ENCODE peak calls at places on chromosomes 11 and 22, in nine cellular contexts. One of them, this sample, is unnamed.

GRCh38 chr11:46918087-46918751 is at the start of gene LRP4:
- DNase-seq in dermis microvascular lymphatic vessel endothelial cell: no peak
- DNase-seq in heart right ventricle: peak; percentile 66
- DNase-seq in lower leg skin: no peak
- DNase-seq in AG09309: no peak
- DNase-seq in NCI-H1092 treated with DMSO at 0.1 percent for 48 hours: no peak
- DNase-seq in activated CD4-positive, alpha-beta T cell treated with anti-CD3 and anti-CD28 coated beads, Interleukin-2, amount 50 U/mL, for 48 hours: peak; percentile 29
- DNase-seq in smooth muscle cell of the brain vasculature: no peak
- DNase-seq in NCI-H1436: no peak
- DNase-seq in this sample: peak; percentile 64

GRCh38 chr11:71504526-71504925 is 22.5 kb upstream of the KRTAP5-7 start:
- DNase-seq in smooth muscle cell of the brain vasculature: no peak
- DNase-seq in NCI-H1436: no peak
- DNase-seq in NCI-H1092 treated with DMSO at 0.1 percent for 48 hours: peak; percentile 15
- DNase-seq in activated CD4-positive, alpha-beta T cell treated with anti-CD3 and anti-CD28 coated beads, Interleukin-2, amount 50 U/mL, for 48 hours: no peak
- DNase-seq in dermis microvascular lymphatic vessel endothelial cell: peak; percentile 82
- DNase-seq in heart right ventricle: no peak
- DNase-seq in lower leg skin: peak; percentile 77
- DNase-seq in AG09309: no peak
- DNase-seq in this sample: no peak

GRCh38 chr11:64025205-64025604 is 10.5 kb upstream of the FLRT1 start:
- DNase-seq in smooth muscle cell of the brain vasculature: no peak
- DNase-seq in activated CD4-positive, alpha-beta T cell treated with anti-CD3 and anti-CD28 coated beads, Interleukin-2, amount 50 U/mL, for 48 hours: no peak
- DNase-seq in AG09309: no peak
- DNase-seq in lower leg skin: no peak
- DNase-seq in NCI-H1092 treated with DMSO at 0.1 percent for 48 hours: no peak
- DNase-seq in dermis microvascular lymphatic vessel endothelial cell: peak; percentile 16
- DNase-seq in heart right ventricle: no peak
- DNase-seq in NCI-H1436: no peak
- DNase-seq in this sample: no peak

GRCh38 chr11:64536396-64536935 is 54.6 kb upstream of the SLC22A12 start:
- DNase-seq in NCI-H1436: no peak
- DNase-seq in AG09309: no peak
- DNase-seq in dermis microvascular lymphatic vessel endothelial cell: no peak
- DNase-seq in smooth muscle cell of the brain vasculature: no peak
- DNase-seq in activated CD4-positive, alpha-beta T cell treated with anti-CD3 and anti-CD28 coated beads, Interleukin-2, amount 50 U/mL, for 48 hours: no peak
- DNase-seq in lower leg skin: no peak
- DNase-seq in NCI-H1092 treated with DMSO at 0.1 percent for 48 hours: no peak
- DNase-seq in heart right ventricle: no peak
- DNase-seq in this sample: no peak

GRCh38 chr22:38901111-38901641 is 29.2 kb upstream of the CBX6 start:
- DNase-seq in smooth muscle cell of the brain vasculature: no peak
- DNase-seq in heart right ventricle: no peak
- DNase-seq in NCI-H1092 treated with DMSO at 0.1 percent for 48 hours: no peak
- DNase-seq in NCI-H1436: no peak
- DNase-seq in lower leg skin: no peak
- DNase-seq in AG09309: no peak
- DNase-seq in activated CD4-positive, alpha-beta T cell treated with anti-CD3 and anti-CD28 coated beads, Interleukin-2, amount 50 U/mL, for 48 hours: no peak
- DNase-seq in dermis microvascular lymphatic vessel endothelial cell: no peak
- DNase-seq in this sample: no peak

GRCh38 chr22:21591695-21592094 is 24.2 kb downstream of the UBE2L3 start:
- DNase-seq in heart right ventricle: peak; percentile 56
- DNase-seq in NCI-H1436: no peak
- DNase-seq in lower leg skin: no peak
- DNase-seq in activated CD4-positive, alpha-beta T cell treated with anti-CD3 and anti-CD28 coated beads, Interleukin-2, amount 50 U/mL, for 48 hours: no peak
- DNase-seq in NCI-H1092 treated with DMSO at 0.1 percent for 48 hours: no peak
- DNase-seq in smooth muscle cell of the brain vasculature: no peak
- DNase-seq in AG09309: no peak
- DNase-seq in dermis microvascular lymphatic vessel endothelial cell: no peak
- DNase-seq in this sample: no peak

GRCh38 chr11:36165638-36166389 is 123.4 kb downstream of the COMMD9 start:
- DNase-seq in dermis microvascular lymphatic vessel endothelial cell: peak; percentile 43
- DNase-seq in AG09309: no peak
- DNase-seq in heart right ventricle: no peak
- DNase-seq in smooth muscle cell of the brain vasculature: no peak
- DNase-seq in activated CD4-positive, alpha-beta T cell treated with anti-CD3 and anti-CD28 coated beads, Interleukin-2, amount 50 U/mL, for 48 hours: no peak
- DNase-seq in NCI-H1092 treated with DMSO at 0.1 percent for 48 hours: peak; percentile 43
- DNase-seq in lower leg skin: no peak
- DNase-seq in NCI-H1436: no peak
- DNase-seq in this sample: no peak

GRCh38 chr22:21711851-21712250 is 23.7 kb downstream of the YPEL1 start:
- DNase-seq in smooth muscle cell of the brain vasculature: no peak
- DNase-seq in dermis microvascular lymphatic vessel endothelial cell: no peak
- DNase-seq in NCI-H1436: no peak
- DNase-seq in heart right ventricle: no peak
- DNase-seq in NCI-H1092 treated with DMSO at 0.1 percent for 48 hours: no peak
- DNase-seq in lower leg skin: no peak
- DNase-seq in AG09309: no peak
- DNase-seq in activated CD4-positive, alpha-beta T cell treated with anti-CD3 and anti-CD28 coated beads, Interleukin-2, amount 50 U/mL, for 48 hours: no peak
- DNase-seq in this sample: no peak

GRCh38 chr11:116257092-116257491 is 515.7 kb downstream of the BUD13 start:
- DNase-seq in activated CD4-positive, alpha-beta T cell treated with anti-CD3 and anti-CD28 coated beads, Interleukin-2, amount 50 U/mL, for 48 hours: no peak
- DNase-seq in smooth muscle cell of the brain vasculature: no peak
- DNase-seq in lower leg skin: no peak
- DNase-seq in NCI-H1436: no peak
- DNase-seq in heart right ventricle: no peak
- DNase-seq in NCI-H1092 treated with DMSO at 0.1 percent for 48 hours: no peak
- DNase-seq in dermis microvascular lymphatic vessel endothelial cell: no peak
- DNase-seq in AG09309: no peak
- DNase-seq in this sample: no peak

GRCh38 chr22:46971141-46971775 is 208.8 kb downstream of the TBC1D22A start:
- DNase-seq in dermis microvascular lymphatic vessel endothelial cell: no peak
- DNase-seq in smooth muscle cell of the brain vasculature: no peak
- DNase-seq in NCI-H1436: no peak
- DNase-seq in lower leg skin: peak; percentile 66
- DNase-seq in AG09309: no peak
- DNase-seq in heart right ventricle: peak; percentile 56
- DNase-seq in activated CD4-positive, alpha-beta T cell treated with anti-CD3 and anti-CD28 coated beads, Interleukin-2, amount 50 U/mL, for 48 hours: no peak
- DNase-seq in NCI-H1092 treated with DMSO at 0.1 percent for 48 hours: peak; percentile 17
- DNase-seq in this sample: peak; percentile 58

GRCh38 chr11:30454108-30454507 is 131.2 kb downstream of the ARL14EP start:
- DNase-seq in lower leg skin: no peak
- DNase-seq in smooth muscle cell of the brain vasculature: no peak
- DNase-seq in activated CD4-positive, alpha-beta T cell treated with anti-CD3 and anti-CD28 coated beads, Interleukin-2, amount 50 U/mL, for 48 hours: no peak
- DNase-seq in NCI-H1436: no peak
- DNase-seq in heart right ventricle: no peak
- DNase-seq in dermis microvascular lymphatic vessel endothelial cell: peak; percentile 29
- DNase-seq in NCI-H1092 treated with DMSO at 0.1 percent for 48 hours: peak; percentile 2
- DNase-seq in AG09309: no peak
- DNase-seq in this sample: no peak

This sample was measured in NCI-H146.